ENCODE peak calls at places on chromosomes 16 and 17, in six cellular contexts. One of them, this sample, is unnamed.

GRCh38 chr17:82984751-82985435 is 94.5 kb upstream of the METRNL start:
- DNase-seq in Peyer's patch: no peak
- DNase-seq in AG04450: no peak
- DNase-seq in neural progenitor cell: no peak
- DNase-seq in GM23338: no peak
- DNase-seq in lung: no peak
- DNase-seq in this sample: no peak

GRCh38 chr16:4675864-4676786 is 17.2 kb upstream of the NUDT16L1 start:
- DNase-seq in Peyer's patch: peak; percentile 85
- DNase-seq in AG04450: no peak
- DNase-seq in neural progenitor cell: no peak
- DNase-seq in GM23338: peak; percentile 36
- DNase-seq in lung: no peak
- DNase-seq in this sample: peak; percentile 75

GRCh38 chr17:40290629-40291296 is 3.1 kb downstream of the CDC6 start:
- DNase-seq in Peyer's patch: peak; percentile 79
- DNase-seq in AG04450: peak; percentile 88
- DNase-seq in neural progenitor cell: peak; percentile 70
- DNase-seq in GM23338: peak; percentile 78
- DNase-seq in lung: peak; percentile 53
- DNase-seq in this sample: no peak

GRCh38 chr17:40499551-40500189 is 1.8 kb downstream of the TNS4 start:
- DNase-seq in Peyer's patch: peak; percentile 90
- DNase-seq in AG04450: no peak
- DNase-seq in neural progenitor cell: peak; percentile 77
- DNase-seq in GM23338: peak; percentile 94
- DNase-seq in lung: peak; percentile 84
- DNase-seq in this sample: no peak

GRCh38 chr16:56102159-56102798 is 89.0 kb upstream of the GNAO1 start:
- DNase-seq in Peyer's patch: no peak
- DNase-seq in AG04450: no peak
- DNase-seq in neural progenitor cell: peak; percentile 26
- DNase-seq in GM23338: peak; percentile 11
- DNase-seq in lung: no peak
- DNase-seq in this sample: no peak

GRCh38 chr16:1494129-1494640 is 1.0 kb downstream of the TELO2 start:
- DNase-seq in Peyer's patch: peak; percentile 50
- DNase-seq in AG04450: peak; percentile 34
- DNase-seq in neural progenitor cell: peak; percentile 48
- DNase-seq in GM23338: peak; percentile 56
- DNase-seq in lung: no peak
- DNase-seq in this sample: no peak

GRCh38 chr16:57801098-57801855 is 1.0 kb downstream of the KIFC3 start:
- DNase-seq in Peyer's patch: no peak
- DNase-seq in AG04450: peak; percentile 42
- DNase-seq in neural progenitor cell: peak; percentile 35
- DNase-seq in GM23338: peak; percentile 47
- DNase-seq in lung: no peak
- DNase-seq in this sample: no peak

GRCh38 chr17:64032081-64032480 is 11.6 kb upstream of the ICAM2 start:
- DNase-seq in Peyer's patch: peak; percentile 28
- DNase-seq in AG04450: no peak
- DNase-seq in neural progenitor cell: no peak
- DNase-seq in GM23338: no peak
- DNase-seq in lung: no peak
- DNase-seq in this sample: no peak

GRCh38 chr16:53925011-53925410 is 221.1 kb downstream of the FTO start:
- DNase-seq in Peyer's patch: no peak
- DNase-seq in AG04450: no peak
- DNase-seq in neural progenitor cell: no peak
- DNase-seq in GM23338: no peak
- DNase-seq in lung: no peak
- DNase-seq in this sample: no peak

GRCh38 chr16:20857281-20857680 is 42.9 kb downstream of the DCUN1D3 start:
- DNase-seq in Peyer's patch: no peak
- DNase-seq in AG04450: no peak
- DNase-seq in neural progenitor cell: no peak
- DNase-seq in GM23338: no peak
- DNase-seq in lung: no peak
- DNase-seq in this sample: no peak

GRCh38 chr16:21001262-21001661 is 100.7 kb downstream of the LYRM1 start:
- DNase-seq in Peyer's patch: no peak
- DNase-seq in AG04450: no peak
- DNase-seq in neural progenitor cell: peak; percentile 63
- DNase-seq in GM23338: peak; percentile 80
- DNase-seq in lung: no peak
- DNase-seq in this sample: no peak

GRCh38 chr17:82168568-82168967 is 44.1 kb downstream of the CCDC57 start:
- DNase-seq in Peyer's patch: no peak
- DNase-seq in AG04450: no peak
- DNase-seq in neural progenitor cell: no peak
- DNase-seq in GM23338: no peak
- DNase-seq in lung: no peak
- DNase-seq in this sample: no peak

GRCh38 chr17:82740906-82741759 is 5.7 kb downstream of the FN3K start:
- DNase-seq in Peyer's patch: peak; percentile 84
- DNase-seq in AG04450: no peak
- DNase-seq in neural progenitor cell: no peak
- DNase-seq in GM23338: peak; percentile 17
- DNase-seq in lung: no peak
- DNase-seq in this sample: no peak

GRCh38 chr16:88003316-88003715 is 52.1 kb downstream of the BANP start:
- DNase-seq in Peyer's patch: no peak
- DNase-seq in AG04450: no peak
- DNase-seq in neural progenitor cell: no peak
- DNase-seq in GM23338: no peak
- DNase-seq in lung: no peak
- DNase-seq in this sample: no peak

GRCh38 chr16:65876200-65876498 is 490.3 kb upstream of the CDH5 start:
- DNase-seq in Peyer's patch: no peak
- DNase-seq in AG04450: no peak
- DNase-seq in neural progenitor cell: no peak
- DNase-seq in GM23338: no peak
- DNase-seq in lung: no peak
- DNase-seq in this sample: no peak

GRCh38 chr16:24876231-24876630 is 30.5 kb downstream of the SLC5A11 start:
- DNase-seq in Peyer's patch: peak; percentile 81
- DNase-seq in AG04450: no peak
- DNase-seq in neural progenitor cell: no peak
- DNase-seq in GM23338: no peak
- DNase-seq in lung: no peak
- DNase-seq in this sample: no peak

GRCh38 chr16:47392114-47392513 is 68.7 kb downstream of the ITFG1 start:
- DNase-seq in Peyer's patch: no peak
- DNase-seq in AG04450: no peak
- DNase-seq in neural progenitor cell: no peak
- DNase-seq in GM23338: no peak
- DNase-seq in lung: no peak
- DNase-seq in this sample: no peak

GRCh38 chr16:81946206-81946605 is 65.1 kb downstream of the SDR42E1 start:
- DNase-seq in Peyer's patch: no peak
- DNase-seq in AG04450: no peak
- DNase-seq in neural progenitor cell: no peak
- DNase-seq in GM23338: no peak
- DNase-seq in lung: no peak
- DNase-seq in this sample: no peak

GRCh38 chr17:42072323-42073187 is 22.2 kb upstream of the C17orf113 start:
- DNase-seq in Peyer's patch: no peak
- DNase-seq in AG04450: no peak
- DNase-seq in neural progenitor cell: peak; percentile 79
- DNase-seq in GM23338: peak; percentile 67
- DNase-seq in lung: no peak
- DNase-seq in this sample: no peak

GRCh38 chr17:42979511-42980273 is at the start of gene PTGES3L:
- DNase-seq in Peyer's patch: no peak
- DNase-seq in AG04450: no peak
- DNase-seq in neural progenitor cell: peak; percentile 67
- DNase-seq in GM23338: peak; percentile 84
- DNase-seq in lung: no peak
- DNase-seq in this sample: no peak

GRCh38 chr16:51155199-51155607 is 4.1 kb upstream of the SALL1 start:
- DNase-seq in Peyer's patch: no peak
- DNase-seq in AG04450: no peak
- DNase-seq in neural progenitor cell: peak; percentile 79
- DNase-seq in GM23338: peak; percentile 75
- DNase-seq in lung: no peak
- DNase-seq in this sample: no peak

GRCh38 chr16:51153275-51153991 is 2.4 kb upstream of the SALL1 start:
- DNase-seq in Peyer's patch: no peak
- DNase-seq in AG04450: no peak
- DNase-seq in neural progenitor cell: peak; percentile 76
- DNase-seq in GM23338: peak; percentile 62
- DNase-seq in lung: no peak
- DNase-seq in this sample: no peak

GRCh38 chr16:51155901-51156810 is 5.1 kb upstream of the SALL1 start:
- DNase-seq in Peyer's patch: no peak
- DNase-seq in AG04450: no peak
- DNase-seq in neural progenitor cell: peak; percentile 73
- DNase-seq in GM23338: peak; percentile 67
- DNase-seq in lung: no peak
- DNase-seq in this sample: no peak

GRCh38 chr16:51152691-51153261 is 1.7 kb upstream of the SALL1 start:
- DNase-seq in Peyer's patch: no peak
- DNase-seq in AG04450: no peak
- DNase-seq in neural progenitor cell: no peak
- DNase-seq in GM23338: peak; percentile 71
- DNase-seq in lung: no peak
- DNase-seq in this sample: no peak

DNA sequence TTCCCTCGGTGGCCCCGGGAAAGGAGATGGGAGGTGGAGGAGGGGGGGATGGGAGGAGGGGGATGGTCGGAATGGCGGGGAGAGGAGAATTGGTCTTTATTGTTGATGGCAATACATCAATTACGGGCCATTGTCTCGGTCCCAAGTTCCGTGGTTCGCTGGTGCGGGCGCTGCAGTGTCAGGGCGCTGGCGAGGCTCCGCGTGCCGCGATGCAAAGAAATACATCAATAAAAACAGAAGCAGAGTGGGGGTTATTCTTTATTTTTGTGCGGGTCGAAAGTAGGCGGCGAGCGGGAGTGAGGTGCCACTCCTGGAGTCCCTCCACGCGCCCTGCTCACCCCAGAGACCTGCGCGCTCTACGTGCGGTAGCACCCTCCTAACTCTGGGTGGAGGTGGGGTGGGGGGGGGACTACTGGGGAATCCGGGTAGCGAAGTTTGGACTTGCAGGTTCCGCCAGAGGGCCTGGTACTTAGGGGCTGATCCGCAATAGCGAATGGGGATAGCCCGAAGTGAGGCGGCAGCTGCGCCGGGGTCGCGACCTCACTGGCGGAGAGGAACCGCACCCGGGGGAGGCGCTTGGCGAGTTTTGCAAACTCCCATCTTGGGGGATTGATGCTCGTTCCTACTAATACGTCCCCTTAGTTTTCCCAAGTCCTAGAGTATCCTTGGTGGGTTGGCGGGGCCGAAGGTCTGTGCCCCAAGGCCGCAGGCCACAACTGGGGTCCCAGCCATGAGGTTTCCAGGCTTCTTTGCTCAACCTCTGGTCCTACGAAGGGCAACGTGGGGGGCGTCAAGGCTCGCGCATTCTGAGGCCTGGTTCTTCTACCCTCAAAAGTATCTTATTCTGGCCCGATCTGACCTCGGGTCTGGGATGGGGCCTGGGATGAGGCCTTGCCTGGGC is 3.5 kb upstream of the SALL1 start:
- DNase-seq in Peyer's patch: no peak
- DNase-seq in AG04450: no peak
- DNase-seq in neural progenitor cell: peak; percentile 84
- DNase-seq in GM23338: peak; percentile 81
- DNase-seq in lung: no peak
- DNase-seq in this sample: no peak
- H3K27ac ChIP-seq in Peyer's patch: no peak overlapping the region
- H3K27ac ChIP-seq in AG04450: peak overlapping the region; percentile 70
- H3K27ac ChIP-seq in neural progenitor cell: peak overlapping the region; percentile 97
- H3K27ac ChIP-seq in GM23338: peak overlapping the region; percentile 76
- H3K27ac ChIP-seq in lung: no peak overlapping the region
- H3K27ac ChIP-seq in this sample: no peak overlapping the region

GRCh38 chr17:4160294-4160859 is 17.4 kb downstream of the CYB5D2 start:
- DNase-seq in Peyer's patch: no peak
- DNase-seq in AG04450: no peak
- DNase-seq in neural progenitor cell: no peak
- DNase-seq in GM23338: no peak
- DNase-seq in lung: no peak
- DNase-seq in this sample: no peak
- H3K4me3 ChIP-seq in Peyer's patch: no peak overlapping the region
- H3K4me3 ChIP-seq in AG04450: no peak overlapping the region
- H3K4me3 ChIP-seq in neural progenitor cell: no peak overlapping the region
- H3K4me3 ChIP-seq in GM23338: no peak overlapping the region
- H3K4me3 ChIP-seq in lung: no peak overlapping the region
- H3K4me3 ChIP-seq in this sample: no peak overlapping the region

GRCh38 chr16:75319513-75320401 is 68.3 kb upstream of the BCAR1 start:
- DNase-seq in Peyer's patch: no peak
- DNase-seq in AG04450: peak; percentile 63
- DNase-seq in neural progenitor cell: no peak
- DNase-seq in GM23338: no peak
- DNase-seq in lung: no peak
- DNase-seq in this sample: no peak
- H3K27ac ChIP-seq in Peyer's patch: no peak overlapping the region
- H3K27ac ChIP-seq in AG04450: peak overlapping the region; percentile 99
- H3K27ac ChIP-seq in neural progenitor cell: no peak overlapping the region
- H3K27ac ChIP-seq in GM23338: peak overlapping the region; percentile 73
- H3K27ac ChIP-seq in lung: no peak overlapping the region
- H3K27ac ChIP-seq in this sample: no peak overlapping the region

GRCh38 chr16:19437280-19437679 is 19.6 kb downstream of the TMC5 start:
- DNase-seq in Peyer's patch: no peak
- DNase-seq in AG04450: no peak
- DNase-seq in neural progenitor cell: no peak
- DNase-seq in GM23338: no peak
- DNase-seq in lung: no peak
- DNase-seq in this sample: no peak

GRCh38 chr16:19438739-19439138 is 21.1 kb downstream of the TMC5 start:
- DNase-seq in Peyer's patch: no peak
- DNase-seq in AG04450: no peak
- DNase-seq in neural progenitor cell: no peak
- DNase-seq in GM23338: no peak
- DNase-seq in lung: no peak
- DNase-seq in this sample: no peak

GRCh38 chr16:19434584-19434983 is 16.9 kb downstream of the TMC5 start:
- DNase-seq in Peyer's patch: no peak
- DNase-seq in AG04450: no peak
- DNase-seq in neural progenitor cell: no peak
- DNase-seq in GM23338: no peak
- DNase-seq in lung: no peak
- DNase-seq in this sample: no peak

GRCh38 chr16:19439483-19439882 is 21.8 kb downstream of the TMC5 start:
- DNase-seq in Peyer's patch: no peak
- DNase-seq in AG04450: no peak
- DNase-seq in neural progenitor cell: no peak
- DNase-seq in GM23338: no peak
- DNase-seq in lung: no peak
- DNase-seq in this sample: no peak

DNA sequence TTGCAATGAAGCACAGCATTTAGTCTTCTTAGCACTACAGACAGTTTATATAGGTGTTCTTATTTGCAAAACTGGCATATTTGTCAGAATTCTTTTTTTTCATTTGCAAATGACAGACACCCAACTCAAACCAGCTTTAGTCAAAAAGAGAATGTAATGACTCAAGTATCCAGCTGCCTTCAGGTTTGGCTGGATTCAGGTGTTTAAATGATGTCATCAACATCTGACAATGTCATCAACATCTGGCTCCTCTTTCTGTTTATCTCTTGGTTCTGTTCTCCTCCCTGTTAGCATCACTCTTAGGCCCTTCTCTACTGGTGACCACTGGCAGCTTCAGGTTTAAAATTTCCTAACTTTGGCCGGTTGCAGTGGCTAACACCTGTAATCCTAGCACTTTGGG is 18.9 kb downstream of the TMC5 start:
- DNase-seq in Peyer's patch: no peak
- DNase-seq in AG04450: no peak
- DNase-seq in neural progenitor cell: no peak
- DNase-seq in GM23338: no peak
- DNase-seq in lung: no peak
- DNase-seq in this sample: no peak
- H3K4me3 ChIP-seq in Peyer's patch: no peak overlapping the region
- H3K4me3 ChIP-seq in AG04450: no peak overlapping the region
- H3K4me3 ChIP-seq in neural progenitor cell: no peak overlapping the region
- H3K4me3 ChIP-seq in GM23338: no peak overlapping the region
- H3K4me3 ChIP-seq in lung: no peak overlapping the region
- H3K4me3 ChIP-seq in this sample: no peak overlapping the region

This sample was measured in CD8-positive, alpha-beta memory T cell.